ENCODE peak calls at places on chromosome 1, in four cellular contexts. R, H, W and G are unnamed samples.

GRCh38 chr1:58879464-58879863 is 95.6 kb upstream of the JUN start:
- DNase-seq in H (no peak), W (no peak), R (no peak), G (peak)

GRCh38 chr1:233389169-233389568 is 61.6 kb downstream of the MAP3K21 start:
- DNase-seq in R (no peak), H (no peak), W (no peak), G (no peak)

GRCh38 chr1:225374996-225375395 is 52.8 kb downstream of the LBR start:
- DNase-seq in R (no peak), H (no peak), W (no peak), G (no peak)

GRCh38 chr1:206041640-206042039 is 11.3 kb upstream of the RHEX start:
- DNase-seq in W (no peak), R (peak), H (no peak), G (no peak)

GRCh38 chr1:108199231-108199657 is 899 bp downstream of the SLC25A24 start:
- DNase-seq in H (peak), W (peak), R (no peak), G (peak)

GRCh38 chr1:119594386-119594785 is 53.7 kb downstream of the ZNF697 start:
- DNase-seq in W (no peak), H (no peak), R (no peak), G (no peak)

GRCh38 chr1:94819945-94820746 is at the start of gene SLC44A3:
- DNase-seq in R (peak), W (peak), H (peak), G (peak)

GRCh38 chr1:54795841-54796468 is 5.2 kb downstream of the TTC22 start:
- DNase-seq in R (no peak), W (no peak), H (no peak), G (no peak)

GRCh38 chr1:165988817-165989216 is 161.4 kb downstream of the UCK2 start:
- DNase-seq in H (no peak), W (no peak), R (no peak), G (no peak)

DNA sequence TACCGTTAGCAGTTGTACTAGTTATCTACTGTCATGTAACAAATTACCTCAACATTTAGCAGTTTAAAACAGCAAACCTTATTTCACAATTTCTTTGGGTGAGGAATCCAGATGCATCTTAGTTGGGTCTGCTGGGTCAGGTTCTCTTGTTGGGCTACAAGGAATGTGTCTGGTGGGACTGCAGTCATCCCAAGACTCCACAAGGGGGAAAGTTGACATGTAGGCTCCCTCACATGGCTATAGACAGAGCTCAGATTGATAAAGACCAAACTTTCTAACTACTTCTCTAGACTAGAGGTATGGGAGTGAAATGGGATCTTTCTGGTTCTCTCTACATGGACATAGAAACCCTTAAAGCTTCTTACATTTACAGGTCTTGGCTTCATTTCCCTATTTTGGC is 160.9 kb downstream of the UCK2 start:
- DNase-seq in W (no peak), H (peak), R (no peak), G (no peak)
- TF ChIP-seq MAFK in W (no peak), H (no peak), R (no peak), G (no peak)

GRCh38 chr1:69518991-69519390 is 48.7 kb upstream of the LRRC7 start:
- DNase-seq in R (no peak), W (no peak), H (no peak), G (no peak)

GRCh38 chr1:69510026-69510425 is 57.7 kb upstream of the LRRC7 start:
- DNase-seq in W (no peak), R (no peak), H (no peak), G (no peak)

GRCh38 chr1:69511426-69512192 is 56.1 kb upstream of the LRRC7 start:
- DNase-seq in W (no peak), R (no peak), H (no peak), G (no peak)

DNA sequence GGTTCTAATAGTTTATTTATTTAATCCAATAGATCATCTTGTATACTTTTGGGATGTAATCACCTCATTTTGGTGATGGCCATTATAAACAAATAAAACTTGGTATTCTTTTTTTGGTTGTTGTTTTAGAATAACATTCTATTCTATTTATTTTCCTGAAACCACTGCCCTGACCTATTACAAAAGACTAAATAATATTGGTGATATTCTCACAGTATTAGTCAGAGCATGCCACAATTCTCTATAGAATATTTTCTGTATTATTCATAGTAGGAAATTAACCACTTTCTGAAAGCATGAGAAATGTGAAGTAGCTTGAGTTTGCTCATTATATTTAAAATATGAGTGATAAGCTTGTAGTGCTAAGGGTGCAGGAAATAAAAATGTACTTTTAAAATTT is 54.1 kb upstream of the LRRC7 start:
- DNase-seq in R (no peak), W (no peak), H (no peak), G (peak)
- TF ChIP-seq RAD21 in R (no peak), W (no peak), H (no peak), G (no peak)

GRCh38 chr1:34970220-34970735 is 14.9 kb downstream of the TMEM35B start:
- DNase-seq in R (no peak), H (no peak), W (no peak), G (no peak)
- TF ChIP-seq MAFK in R (no peak), H (no peak), W (no peak), G (no peak)

GRCh38 chr1:207902566-207902965 is 8.4 kb downstream of the CD34 start:
- DNase-seq in W (no peak), H (no peak), R (no peak), G (no peak)
- TF ChIP-seq RAD21 in W (no peak), H (no peak), R (no peak), G (no peak)

DNA sequence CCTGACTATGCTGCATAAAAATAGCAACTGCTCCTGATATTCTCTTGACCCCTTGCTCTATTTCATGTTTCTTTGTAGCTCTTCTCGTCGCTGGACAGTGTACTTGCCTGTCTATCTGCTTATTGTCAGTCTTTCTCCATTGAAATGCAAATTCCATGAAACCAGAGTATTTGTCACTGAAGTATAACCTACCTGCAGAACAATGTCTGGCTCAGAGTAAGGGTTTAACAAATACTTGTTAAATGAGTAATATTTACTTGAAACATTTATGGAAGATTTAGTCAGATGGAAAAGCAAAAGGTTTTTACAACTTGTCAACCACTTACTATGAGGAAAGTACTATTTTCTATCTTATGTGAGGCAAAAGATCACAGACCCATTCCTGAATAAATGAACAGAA is 19.9 kb upstream of the ERICH3 start:
- DNase-seq in H (peak), W (peak), R (no peak), G (peak)
- TF ChIP-seq MAFK in H (no peak), W (no peak), R (no peak), G (no peak)

GRCh38 chr1:24283326-24284155 is 35.6 kb upstream of the GRHL3 start:
- DNase-seq in H (peak), W (no peak), R (no peak), G (peak)
- TF ChIP-seq RAD21 in H (no peak), W (no peak), R (no peak), G (no peak)